ENCODE peak calls at places on chromosomes 2 and 18, in ten cellular contexts. One of them, this sample, is unnamed.

GRCh38 chr2:139721454-139721995 is 941.3 kb upstream of the NXPH2 start:
- DNase-seq in AG09309: no peak
- DNase-seq in GM10248: no peak
- DNase-seq in pancreas: no peak
- DNase-seq in psoas muscle: no peak
- DNase-seq in cardiac fibroblast: no peak
- DNase-seq in astrocyte of the spinal cord: no peak
- DNase-seq in HFFc6: no peak
- DNase-seq in endothelial cell of umbilical vein: no peak
- DNase-seq in WERI-Rb-1: no peak
- DNase-seq in this sample: no peak

GRCh38 chr2:3126686-3127278 is 250.8 kb downstream of the EIPR1 start:
- DNase-seq in psoas muscle: no peak
- DNase-seq in astrocyte of the spinal cord: no peak
- DNase-seq in endothelial cell of umbilical vein: peak
- DNase-seq in pancreas: no peak
- DNase-seq in WERI-Rb-1: peak
- DNase-seq in cardiac fibroblast: peak
- DNase-seq in GM10248: no peak
- DNase-seq in HFFc6: no peak
- DNase-seq in AG09309: no peak
- DNase-seq in this sample: no peak

GRCh38 chr2:68287580-68288441 is 31.9 kb downstream of the CNRIP1 start:
- DNase-seq in cardiac fibroblast: peak
- DNase-seq in HFFc6: no peak
- DNase-seq in WERI-Rb-1: no peak
- DNase-seq in endothelial cell of umbilical vein: peak
- DNase-seq in psoas muscle: no peak
- DNase-seq in AG09309: peak
- DNase-seq in astrocyte of the spinal cord: peak
- DNase-seq in GM10248: no peak
- DNase-seq in pancreas: no peak
- DNase-seq in this sample: peak

GRCh38 chr2:197786010-197786877 is 1.1 kb upstream of the BOLL start:
- DNase-seq in HFFc6: no peak
- DNase-seq in WERI-Rb-1: no peak
- DNase-seq in pancreas: peak
- DNase-seq in AG09309: no peak
- DNase-seq in astrocyte of the spinal cord: no peak
- DNase-seq in endothelial cell of umbilical vein: no peak
- DNase-seq in cardiac fibroblast: no peak
- DNase-seq in GM10248: peak
- DNase-seq in psoas muscle: peak
- DNase-seq in this sample: no peak

GRCh38 chr2:8515390-8515761 is 166.5 kb upstream of the ID2 start:
- DNase-seq in psoas muscle: no peak
- DNase-seq in HFFc6: no peak
- DNase-seq in astrocyte of the spinal cord: no peak
- DNase-seq in GM10248: peak
- DNase-seq in endothelial cell of umbilical vein: no peak
- DNase-seq in cardiac fibroblast: no peak
- DNase-seq in AG09309: no peak
- DNase-seq in WERI-Rb-1: no peak
- DNase-seq in pancreas: no peak
- DNase-seq in this sample: no peak

GRCh38 chr2:163191372-163191771 is 352.8 kb upstream of the KCNH7 start:
- DNase-seq in GM10248: peak
- DNase-seq in WERI-Rb-1: peak
- DNase-seq in AG09309: peak
- DNase-seq in astrocyte of the spinal cord: peak
- DNase-seq in endothelial cell of umbilical vein: peak
- DNase-seq in cardiac fibroblast: peak
- DNase-seq in pancreas: no peak
- DNase-seq in HFFc6: peak
- DNase-seq in psoas muscle: no peak
- DNase-seq in this sample: no peak

GRCh38 chr2:70698847-70699246 is 69.2 kb downstream of the ADD2 start:
- DNase-seq in cardiac fibroblast: no peak
- DNase-seq in GM10248: no peak
- DNase-seq in astrocyte of the spinal cord: no peak
- DNase-seq in HFFc6: no peak
- DNase-seq in WERI-Rb-1: peak
- DNase-seq in AG09309: no peak
- DNase-seq in pancreas: no peak
- DNase-seq in endothelial cell of umbilical vein: no peak
- DNase-seq in psoas muscle: no peak
- DNase-seq in this sample: no peak

GRCh38 chr2:241268306-241268705 is 47.2 kb downstream of the HDLBP start:
- DNase-seq in endothelial cell of umbilical vein: peak
- DNase-seq in pancreas: no peak
- DNase-seq in psoas muscle: no peak
- DNase-seq in HFFc6: no peak
- DNase-seq in AG09309: no peak
- DNase-seq in WERI-Rb-1: no peak
- DNase-seq in GM10248: no peak
- DNase-seq in cardiac fibroblast: peak
- DNase-seq in astrocyte of the spinal cord: no peak
- DNase-seq in this sample: no peak

GRCh38 chr2:38191516-38191915 is 115.6 kb upstream of the CYP1B1 start:
- DNase-seq in AG09309: no peak
- DNase-seq in psoas muscle: no peak
- DNase-seq in pancreas: no peak
- DNase-seq in cardiac fibroblast: no peak
- DNase-seq in HFFc6: no peak
- DNase-seq in endothelial cell of umbilical vein: no peak
- DNase-seq in WERI-Rb-1: no peak
- DNase-seq in astrocyte of the spinal cord: no peak
- DNase-seq in GM10248: no peak
- DNase-seq in this sample: no peak

GRCh38 chr2:39377226-39377939 is 59.7 kb downstream of the MAP4K3 start:
- DNase-seq in WERI-Rb-1: no peak
- DNase-seq in GM10248: peak
- DNase-seq in HFFc6: no peak
- DNase-seq in psoas muscle: no peak
- DNase-seq in pancreas: no peak
- DNase-seq in astrocyte of the spinal cord: no peak
- DNase-seq in endothelial cell of umbilical vein: no peak
- DNase-seq in cardiac fibroblast: peak
- DNase-seq in AG09309: no peak
- DNase-seq in this sample: no peak

GRCh38 chr2:141647353-141647752 is 483.5 kb downstream of the LRP1B start:
- DNase-seq in AG09309: no peak
- DNase-seq in pancreas: no peak
- DNase-seq in GM10248: no peak
- DNase-seq in endothelial cell of umbilical vein: no peak
- DNase-seq in cardiac fibroblast: no peak
- DNase-seq in HFFc6: no peak
- DNase-seq in WERI-Rb-1: no peak
- DNase-seq in psoas muscle: no peak
- DNase-seq in astrocyte of the spinal cord: no peak
- DNase-seq in this sample: no peak

GRCh38 chr2:229090231-229090630 is 180.9 kb downstream of the PID1 start:
- DNase-seq in pancreas: no peak
- DNase-seq in cardiac fibroblast: no peak
- DNase-seq in astrocyte of the spinal cord: no peak
- DNase-seq in GM10248: no peak
- DNase-seq in HFFc6: no peak
- DNase-seq in AG09309: no peak
- DNase-seq in endothelial cell of umbilical vein: no peak
- DNase-seq in WERI-Rb-1: no peak
- DNase-seq in psoas muscle: no peak
- DNase-seq in this sample: no peak

GRCh38 chr2:102336502-102336945 is 19.1 kb upstream of the IL18R1 start:
- DNase-seq in pancreas: no peak
- DNase-seq in astrocyte of the spinal cord: no peak
- DNase-seq in GM10248: no peak
- DNase-seq in HFFc6: no peak
- DNase-seq in cardiac fibroblast: peak
- DNase-seq in psoas muscle: no peak
- DNase-seq in endothelial cell of umbilical vein: peak
- DNase-seq in AG09309: no peak
- DNase-seq in WERI-Rb-1: no peak
- DNase-seq in this sample: peak

GRCh38 chr2:1656326-1656960 is 87.9 kb downstream of the PXDN start:
- DNase-seq in psoas muscle: no peak
- DNase-seq in HFFc6: no peak
- DNase-seq in endothelial cell of umbilical vein: no peak
- DNase-seq in WERI-Rb-1: peak
- DNase-seq in pancreas: no peak
- DNase-seq in GM10248: no peak
- DNase-seq in cardiac fibroblast: no peak
- DNase-seq in astrocyte of the spinal cord: no peak
- DNase-seq in AG09309: no peak
- DNase-seq in this sample: no peak

GRCh38 chr2:1654696-1655374 is 89.5 kb downstream of the PXDN start:
- DNase-seq in GM10248: no peak
- DNase-seq in WERI-Rb-1: no peak
- DNase-seq in AG09309: no peak
- DNase-seq in psoas muscle: no peak
- DNase-seq in HFFc6: no peak
- DNase-seq in astrocyte of the spinal cord: peak
- DNase-seq in cardiac fibroblast: no peak
- DNase-seq in endothelial cell of umbilical vein: no peak
- DNase-seq in pancreas: no peak
- DNase-seq in this sample: no peak

GRCh38 chr2:1658394-1659151 is 85.7 kb downstream of the PXDN start:
- DNase-seq in endothelial cell of umbilical vein: no peak
- DNase-seq in astrocyte of the spinal cord: no peak
- DNase-seq in WERI-Rb-1: no peak
- DNase-seq in AG09309: no peak
- DNase-seq in HFFc6: no peak
- DNase-seq in psoas muscle: peak
- DNase-seq in cardiac fibroblast: no peak
- DNase-seq in GM10248: no peak
- DNase-seq in pancreas: no peak
- DNase-seq in this sample: no peak

GRCh38 chr2:1655461-1655860 is 88.9 kb downstream of the PXDN start:
- DNase-seq in pancreas: no peak
- DNase-seq in AG09309: no peak
- DNase-seq in cardiac fibroblast: no peak
- DNase-seq in WERI-Rb-1: no peak
- DNase-seq in psoas muscle: no peak
- DNase-seq in endothelial cell of umbilical vein: no peak
- DNase-seq in GM10248: no peak
- DNase-seq in HFFc6: no peak
- DNase-seq in astrocyte of the spinal cord: no peak
- DNase-seq in this sample: no peak

GRCh38 chr2:1656961-1657841 is 87.1 kb downstream of the PXDN start:
- DNase-seq in AG09309: no peak
- DNase-seq in pancreas: no peak
- DNase-seq in HFFc6: no peak
- DNase-seq in WERI-Rb-1: no peak
- DNase-seq in astrocyte of the spinal cord: no peak
- DNase-seq in endothelial cell of umbilical vein: no peak
- DNase-seq in cardiac fibroblast: no peak
- DNase-seq in psoas muscle: no peak
- DNase-seq in GM10248: no peak
- DNase-seq in this sample: no peak
- TF ChIP-seq CTCF in AG09309: no peak
- TF ChIP-seq CTCF in pancreas: no peak
- TF ChIP-seq CTCF in HFFc6: no peak
- TF ChIP-seq CTCF in WERI-Rb-1: no peak
- TF ChIP-seq CTCF in astrocyte of the spinal cord: no peak
- TF ChIP-seq CTCF in endothelial cell of umbilical vein: no peak
- TF ChIP-seq CTCF in cardiac fibroblast: no peak
- TF ChIP-seq CTCF in psoas muscle: no peak
- TF ChIP-seq CTCF in GM10248: no peak
- TF ChIP-seq CTCF in this sample: no peak

GRCh38 chr2:43104763-43105162 is 121.6 kb downstream of the ZFP36L2 start:
- DNase-seq in GM10248: no peak
- DNase-seq in AG09309: no peak
- DNase-seq in cardiac fibroblast: no peak
- DNase-seq in astrocyte of the spinal cord: no peak
- DNase-seq in HFFc6: no peak
- DNase-seq in endothelial cell of umbilical vein: no peak
- DNase-seq in WERI-Rb-1: no peak
- DNase-seq in psoas muscle: no peak
- DNase-seq in pancreas: no peak
- DNase-seq in this sample: no peak
- TF ChIP-seq CTCF in GM10248: no peak
- TF ChIP-seq CTCF in AG09309: no peak
- TF ChIP-seq CTCF in cardiac fibroblast: no peak
- TF ChIP-seq CTCF in astrocyte of the spinal cord: no peak
- TF ChIP-seq CTCF in HFFc6: peak
- TF ChIP-seq CTCF in endothelial cell of umbilical vein: no peak
- TF ChIP-seq CTCF in WERI-Rb-1: peak
- TF ChIP-seq CTCF in psoas muscle: no peak
- TF ChIP-seq CTCF in pancreas: no peak
- TF ChIP-seq CTCF in this sample: peak

DNA sequence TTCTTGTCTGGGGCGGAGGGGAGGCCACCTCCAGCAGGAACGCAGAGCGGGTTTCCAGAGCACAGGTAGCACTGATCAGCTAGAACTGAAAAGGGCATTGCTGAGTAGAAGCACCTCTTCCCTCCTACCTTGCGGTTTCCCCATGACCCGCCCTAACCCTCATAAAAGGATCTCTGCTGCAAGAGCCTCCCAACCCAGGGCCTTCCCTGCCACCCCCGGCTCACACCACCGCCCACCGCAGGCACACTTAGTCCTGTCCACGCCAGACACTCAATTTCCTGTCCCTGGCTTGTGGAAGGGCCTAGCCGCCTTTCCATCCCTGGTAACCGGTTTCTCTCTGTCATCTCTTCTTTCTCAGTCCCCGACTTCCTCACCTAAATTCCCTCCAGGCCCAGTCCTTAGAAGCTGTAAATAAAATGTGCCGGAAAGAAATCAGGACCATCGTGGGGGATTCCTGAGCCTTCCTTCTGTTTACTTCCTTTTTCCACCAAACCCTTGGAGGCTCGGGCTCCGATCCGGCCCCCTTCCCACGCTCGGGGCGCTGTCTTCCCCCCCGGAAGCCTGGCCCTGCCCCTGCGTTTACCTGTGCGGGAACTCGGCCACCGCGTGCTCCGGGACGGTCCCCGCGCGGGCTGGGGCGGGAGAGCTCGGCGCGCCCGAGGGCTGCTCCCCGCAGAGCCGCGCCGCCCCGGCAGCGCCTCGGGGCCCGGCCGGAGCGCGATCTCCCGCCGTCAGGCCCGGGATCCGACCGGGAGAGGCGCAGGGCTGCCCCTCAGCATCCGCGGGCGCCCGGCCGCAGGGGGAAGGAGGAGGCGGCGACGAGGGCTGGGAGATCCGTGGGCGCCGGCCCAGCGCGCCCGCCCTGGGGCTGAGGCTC is 699 bp downstream of the ADCY3 start:
- DNase-seq in endothelial cell of umbilical vein: no peak
- DNase-seq in cardiac fibroblast: no peak
- DNase-seq in psoas muscle: peak
- DNase-seq in GM10248: peak
- DNase-seq in AG09309: no peak
- DNase-seq in WERI-Rb-1: peak
- DNase-seq in pancreas: peak
- DNase-seq in HFFc6: no peak
- DNase-seq in astrocyte of the spinal cord: no peak
- DNase-seq in this sample: no peak
- TF ChIP-seq CTCF in endothelial cell of umbilical vein: no peak
- TF ChIP-seq CTCF in cardiac fibroblast: no peak
- TF ChIP-seq CTCF in psoas muscle: no peak
- TF ChIP-seq CTCF in GM10248: no peak
- TF ChIP-seq CTCF in AG09309: no peak
- TF ChIP-seq CTCF in WERI-Rb-1: no peak
- TF ChIP-seq CTCF in pancreas: no peak
- TF ChIP-seq CTCF in HFFc6: no peak
- TF ChIP-seq CTCF in astrocyte of the spinal cord: no peak
- TF ChIP-seq CTCF in this sample: no peak

GRCh38 chr18:34880882-34881852 is 160.0 kb upstream of the MAPRE2 start:
- DNase-seq in endothelial cell of umbilical vein: peak
- DNase-seq in pancreas: no peak
- DNase-seq in AG09309: no peak
- DNase-seq in astrocyte of the spinal cord: peak
- DNase-seq in psoas muscle: no peak
- DNase-seq in HFFc6: no peak
- DNase-seq in GM10248: no peak
- DNase-seq in WERI-Rb-1: no peak
- DNase-seq in cardiac fibroblast: peak
- DNase-seq in this sample: no peak
- TF ChIP-seq CTCF in endothelial cell of umbilical vein: no peak
- TF ChIP-seq CTCF in pancreas: no peak
- TF ChIP-seq CTCF in AG09309: no peak
- TF ChIP-seq CTCF in astrocyte of the spinal cord: peak
- TF ChIP-seq CTCF in psoas muscle: peak
- TF ChIP-seq CTCF in HFFc6: peak
- TF ChIP-seq CTCF in GM10248: no peak
- TF ChIP-seq CTCF in WERI-Rb-1: no peak
- TF ChIP-seq CTCF in cardiac fibroblast: peak
- TF ChIP-seq CTCF in this sample: peak